ENCODE peak calls at places on chromosome 10, in eight cellular contexts. J, Z, A, I, K, M, E and N are unnamed samples.

GRCh38 chr10:50788951-50789904 is 49.5 kb downstream of the ASAH2B start:
- DNase-seq in J (no peak), Z (peak), A (no peak), I (peak), K (no peak), M (peak), E (no peak), N (no peak)

GRCh38 chr10:14889318-14889717 is 10.7 kb downstream of the SUV39H2 start:
- DNase-seq in J (no peak), Z (peak), A (no peak), I (no peak), K (no peak), M (peak), E (no peak), N (no peak)

GRCh38 chr10:110786172-110786571 is 85.6 kb upstream of the PDCD4 start:
- DNase-seq in J (no peak), Z (no peak), A (no peak), I (peak), K (no peak), M (no peak), E (no peak), N (no peak)

GRCh38 chr10:103929396-103929921 is 11.5 kb upstream of the STN1 start:
- DNase-seq in J (no peak), Z (peak), A (no peak), I (no peak), K (no peak), M (no peak), E (no peak), N (no peak)

GRCh38 chr10:62738916-62739315 is 65.6 kb upstream of the ADO start:
- DNase-seq in J (no peak), Z (no peak), A (no peak), I (peak), K (no peak), M (no peak), E (no peak), N (no peak)

GRCh38 chr10:80501913-80502521 is 35.7 kb upstream of the SH2D4B start:
- DNase-seq in J (no peak), Z (no peak), A (no peak), I (no peak), K (no peak), M (no peak), E (no peak), N (no peak)

GRCh38 chr10:101394522-101395133 is 40.7 kb downstream of the BTRC start:
- DNase-seq in J (no peak), Z (peak), A (no peak), I (no peak), K (no peak), M (no peak), E (no peak), N (no peak)

GRCh38 chr10:74969530-74969929 is 141.9 kb upstream of the SAMD8 start:
- DNase-seq in J (no peak), Z (no peak), A (no peak), I (no peak), K (no peak), M (no peak), E (no peak), N (no peak)

GRCh38 chr10:120996456-120997053 is 145.4 kb downstream of the WDR11 start:
- DNase-seq in J (no peak), Z (no peak), A (no peak), I (no peak), K (no peak), M (no peak), E (no peak), N (no peak)

GRCh38 chr10:96919785-96920425 is 87.8 kb downstream of the LCOR start:
- DNase-seq in J (no peak), Z (peak), A (no peak), I (peak), K (no peak), M (no peak), E (no peak), N (no peak)

GRCh38 chr10:26475448-26475847 is 37.3 kb downstream of the APBB1IP start:
- DNase-seq in J (no peak), Z (no peak), A (no peak), I (no peak), K (no peak), M (no peak), E (no peak), N (no peak)

GRCh38 chr10:109587366-109587765 is 335.9 kb downstream of the XPNPEP1 start:
- DNase-seq in J (no peak), Z (no peak), A (no peak), I (no peak), K (no peak), M (no peak), E (no peak), N (no peak)

GRCh38 chr10:85786401-85786899 is 580.1 kb downstream of the GRID1 start:
- DNase-seq in J (no peak), Z (no peak), A (no peak), I (no peak), K (no peak), M (peak), E (peak), N (no peak)

GRCh38 chr10:103576862-103577261 is 83.4 kb downstream of the NEURL1 start:
- DNase-seq in J (no peak), Z (no peak), A (no peak), I (no peak), K (no peak), M (no peak), E (no peak), N (no peak)

GRCh38 chr10:47240173-47240572 is 59.8 kb upstream of the GDF10 start:
- DNase-seq in J (no peak), Z (no peak), A (no peak), I (no peak), K (no peak), M (no peak), E (no peak), N (no peak)

GRCh38 chr10:133465950-133466474 is 12.3 kb downstream of the SCART1 start:
- DNase-seq in J (no peak), Z (no peak), A (no peak), I (no peak), K (no peak), M (peak), E (no peak), N (no peak)

GRCh38 chr10:79310911-79311573 is 36.2 kb upstream of the PPIF start:
- DNase-seq in J (no peak), Z (no peak), A (no peak), I (no peak), K (no peak), M (no peak), E (no peak), N (no peak)

GRCh38 chr10:74822583-74823089 is 3.8 kb upstream of the KAT6B start:
- DNase-seq in J (no peak), Z (no peak), A (no peak), I (peak), K (no peak), M (no peak), E (no peak), N (no peak)

GRCh38 chr10:6694447-6695155 is 114.5 kb upstream of the PRKCQ start:
- DNase-seq in J (no peak), Z (no peak), A (no peak), I (no peak), K (no peak), M (no peak), E (no peak), N (no peak)

GRCh38 chr10:132937861-132938260 is 4.5 kb downstream of the CFAP46 start:
- DNase-seq in J (no peak), Z (no peak), A (no peak), I (no peak), K (no peak), M (no peak), E (peak), N (no peak)

GRCh38 chr10:71590786-71591350 is 128.7 kb downstream of the C10orf105 start:
- DNase-seq in J (no peak), Z (no peak), A (no peak), I (no peak), K (no peak), M (no peak), E (no peak), N (no peak)